ENCODE peak calls at places on chromosome 18, in four cellular contexts. R, S, O and X are unnamed samples.

GRCh38 chr18:8619041-8619440 is 9.8 kb downstream of the RAB12 start:
- DNase-seq in R (no peak), O (no peak), S (no peak), X (no peak)

GRCh38 chr18:68796936-68797690 is 767 bp upstream of the CCDC102B start:
- DNase-seq in R (no peak), S (no peak), O (no peak), X (peak; percentile 47)

GRCh38 chr18:8439091-8439490 is 170.1 kb upstream of the RAB12 start:
- DNase-seq in S (no peak), R (no peak), O (no peak), X (no peak)

GRCh38 chr18:63882333-63883141 is 5.0 kb upstream of the SERPINB2 start:
- DNase-seq in O (no peak), R (no peak), S (no peak), X (no peak)

GRCh38 chr18:36296591-36297418 is 708 bp upstream of the FHOD3 start:
- DNase-seq in S (peak; percentile 46), R (peak; percentile 89), O (peak; percentile 83), X (peak; percentile 74)

GRCh38 chr18:34493566-34494358 is 216.3 kb upstream of the DTNA start:
- DNase-seq in R (no peak), O (peak; percentile 62), S (no peak), X (peak; percentile 62)

GRCh38 chr18:70047931-70048603 is 100.4 kb upstream of the CD226 start:
- DNase-seq in O (no peak), R (no peak), S (no peak), X (no peak)

GRCh38 chr18:46696268-46696667 is 39.2 kb upstream of the LOXHD1 start:
- DNase-seq in R (no peak), O (no peak), S (no peak), X (no peak)

GRCh38 chr18:50097702-50098101 is 97.2 kb downstream of the MYO5B start:
- DNase-seq in O (peak; percentile 67), R (no peak), S (no peak), X (no peak)

GRCh38 chr18:12993439-12993838 is 2.3 kb downstream of the CEP192 start:
- DNase-seq in S (no peak), R (no peak), O (no peak), X (no peak)

GRCh38 chr18:21599585-21600525 is 649 bp downstream of the ESCO1 start:
- DNase-seq in S (peak; percentile 21), R (peak; percentile 88), O (peak; percentile 72), X (peak; percentile 79)

GRCh38 chr18:61569176-61569892 is 236.1 kb downstream of the CDH20 start:
- DNase-seq in R (no peak), O (no peak), S (no peak), X (peak; percentile 65)

GRCh38 chr18:9380101-9380500 is 45.5 kb downstream of the TWSG1 start:
- DNase-seq in S (no peak), O (no peak), R (no peak), X (no peak)

GRCh38 chr18:7596133-7596532 is 29.0 kb downstream of the PTPRM start:
- DNase-seq in O (no peak), R (no peak), S (no peak), X (no peak)

GRCh38 chr18:63166142-63166541 is 153.4 kb downstream of the BCL2 start:
- DNase-seq in O (no peak), R (no peak), S (no peak), X (no peak)

GRCh38 chr18:3852321-3852720 is 402.3 kb downstream of the TGIF1 start:
- DNase-seq in S (no peak), O (no peak), R (no peak), X (no peak)

GRCh38 chr18:34929336-34929780 is 111.9 kb upstream of the MAPRE2 start:
- DNase-seq in O (no peak), S (peak; percentile 33), R (no peak), X (no peak)

GRCh38 chr18:21742323-21742687 is 1.7 kb downstream of the MIB1 start:
- DNase-seq in O (no peak), R (no peak), S (no peak), X (no peak)

GRCh38 chr18:10304853-10305252 is 149.6 kb upstream of the APCDD1 start:
- DNase-seq in R (peak; percentile 86), S (no peak), O (no peak), X (peak; percentile 66)

GRCh38 chr18:44848931-44849330 is 168.2 kb downstream of the SETBP1 start:
- DNase-seq in S (no peak), R (no peak), O (no peak), X (peak; percentile 53)

GRCh38 chr18:41949206-41949920 is 5.7 kb upstream of the PIK3C3 start:
- DNase-seq in O (no peak), R (no peak), S (no peak), X (no peak)

GRCh38 chr18:57533399-57533884 is 53.1 kb downstream of the FECH start:
- DNase-seq in R (no peak), S (no peak), O (no peak), X (peak; percentile 45)

GRCh38 chr18:6414118-6414722 is 491 bp downstream of the L3MBTL4 start:
- DNase-seq in S (no peak), R (no peak), O (peak; percentile 73), X (peak; percentile 80)

GRCh38 chr18:70197844-70198243 is 7.6 kb downstream of the RTTN start:
- DNase-seq in O (no peak), R (no peak), S (no peak), X (no peak)

GRCh38 chr18:47594621-47595086 is 335.8 kb downstream of the SMAD2 start:
- DNase-seq in O (no peak), R (no peak), S (no peak), X (no peak)

GRCh38 chr18:22282311-22283235 is 113.2 kb downstream of the GATA6 start:
- DNase-seq in R (no peak), S (peak; percentile 72), O (no peak), X (no peak)

GRCh38 chr18:10519366-10519765 is 6.5 kb upstream of the NAPG start:
- DNase-seq in S (no peak), R (no peak), O (no peak), X (no peak)

GRCh38 chr18:78787751-78788150 is 191.9 kb upstream of the SALL3 start:
- DNase-seq in O (no peak), R (no peak), S (no peak), X (no peak)
- H3K9me3 ChIP-seq in O (no peaks in the 10 kb centered on the region), R (no peaks in the 10 kb centered on the region), S (no peaks in the 10 kb centered on the region), X (no peaks in the 10 kb centered on the region)

DNA sequence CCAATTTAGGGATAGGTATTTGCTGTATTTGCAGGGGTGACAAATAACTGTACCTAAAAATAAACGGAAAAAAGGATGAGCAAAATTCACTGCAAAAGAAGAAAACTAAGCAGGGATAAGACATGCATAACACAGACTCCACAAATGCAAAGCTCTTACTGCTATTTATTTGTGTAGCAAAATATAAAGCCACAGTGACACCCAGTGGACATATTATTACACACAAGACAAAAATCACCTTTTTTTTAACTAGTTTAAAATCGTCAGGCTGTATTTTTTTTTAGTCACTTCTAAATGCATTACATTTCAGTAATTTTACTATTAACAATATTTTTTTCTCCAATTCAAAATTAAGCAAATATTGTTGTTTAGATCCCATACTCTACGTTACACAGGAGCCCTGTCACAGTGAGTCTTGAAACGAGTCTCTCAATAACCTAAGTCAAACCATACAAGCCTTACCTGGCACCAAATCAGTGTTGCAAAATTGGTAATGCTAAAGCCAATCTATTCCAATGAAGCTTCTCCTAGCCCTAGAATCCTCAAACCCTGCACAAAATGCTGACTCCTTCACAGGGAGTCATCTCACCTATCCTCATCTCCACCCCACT is 23.7 kb downstream of the METTL4 start:
- DNase-seq in R (no peak), O (no peak), S (no peak), X (no peak)
- H3K27ac ChIP-seq in R (no peak overlapping the region), O (no peak overlapping the region), S (no peak overlapping the region), X (no peak overlapping the region)

GRCh38 chr18:48913201-48913600 is 37.6 kb downstream of the SMAD7 start:
- DNase-seq in R (no peak), S (no peak), O (peak; percentile 59), X (no peak)
- H3K4me1 ChIP-seq in R (peaks cover 15% of the 10 kb centered on the region), S (peaks cover 6% of the 10 kb centered on the region), O (peaks cover 8% of the 10 kb centered on the region), X (peaks cover 4% of the 10 kb centered on the region)

GRCh38 chr18:79917351-79918088 is 33.9 kb downstream of the SLC66A2 start:
- DNase-seq in R (peak; percentile 76), S (no peak), O (no peak), X (no peak)

GRCh38 chr18:79915161-79916127 is 36.0 kb downstream of the SLC66A2 start:
- DNase-seq in R (peak; percentile 80), O (no peak), S (no peak), X (peak; percentile 49)

GRCh38 chr18:79918089-79919011 is 33.1 kb downstream of the SLC66A2 start:
- DNase-seq in R (peak; percentile 65), O (peak; percentile 50), S (no peak), X (no peak)

GRCh38 chr18:79916128-79916494 is 35.3 kb downstream of the SLC66A2 start:
- DNase-seq in O (no peak), S (no peak), R (no peak), X (no peak)

GRCh38 chr18:79916546-79917350 is 34.7 kb downstream of the SLC66A2 start:
- DNase-seq in O (no peak), R (peak; percentile 54), S (no peak), X (no peak)
- H3K9me3 ChIP-seq in O (no peaks in the 10 kb centered on the region), R (no peaks in the 10 kb centered on the region), S (no peaks in the 10 kb centered on the region), X (no peaks in the 10 kb centered on the region)

GRCh38 chr18:54947115-54947514 is 12.1 kb downstream of the CCDC68 start:
- DNase-seq in O (no peak), R (no peak), S (no peak), X (no peak)
- H3K27ac ChIP-seq in O (no peak overlapping the region), R (no peak overlapping the region), S (peak overlapping the region; percentile 84), X (no peak overlapping the region)

DNA sequence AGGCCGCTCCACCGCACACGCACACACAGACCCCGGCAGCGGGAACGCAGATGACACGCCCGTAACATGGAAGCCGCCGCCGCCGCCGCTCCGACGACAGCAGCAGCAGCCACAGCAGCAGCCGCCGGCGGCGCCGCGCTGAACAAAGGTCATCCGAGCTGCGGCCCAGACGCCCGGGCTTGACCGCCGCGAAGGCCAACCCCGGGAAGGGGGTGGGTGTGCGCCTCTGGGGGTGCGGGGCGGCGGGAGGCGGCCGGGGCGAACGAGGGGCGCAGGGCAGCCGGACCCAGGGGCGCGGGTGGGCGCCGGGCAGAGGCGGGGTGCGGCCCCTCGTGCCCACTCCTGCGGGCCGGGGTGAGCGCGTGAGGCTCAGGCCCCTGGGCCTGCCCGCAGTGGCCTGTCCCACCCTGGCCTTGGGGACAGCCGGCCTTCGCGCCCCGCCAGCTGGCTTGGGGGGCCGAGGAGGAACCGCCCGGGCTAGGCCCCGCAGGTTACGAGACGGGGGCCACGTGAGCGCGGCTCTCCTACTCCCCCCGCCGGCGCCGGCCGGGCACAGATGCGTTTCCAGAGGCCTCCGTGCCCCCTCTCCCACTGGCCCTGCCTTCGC is 1.0 kb upstream of the ZNF532 start:
- DNase-seq in O (peak; percentile 74), S (no peak), R (no peak), X (peak; percentile 86)
- H3K4me1 ChIP-seq in O (peaks cover 77% of the 10 kb centered on the region), S (peaks cover 55% of the 10 kb centered on the region), R (peaks cover 86% of the 10 kb centered on the region), X (peaks cover 20% of the 10 kb centered on the region)

DNA sequence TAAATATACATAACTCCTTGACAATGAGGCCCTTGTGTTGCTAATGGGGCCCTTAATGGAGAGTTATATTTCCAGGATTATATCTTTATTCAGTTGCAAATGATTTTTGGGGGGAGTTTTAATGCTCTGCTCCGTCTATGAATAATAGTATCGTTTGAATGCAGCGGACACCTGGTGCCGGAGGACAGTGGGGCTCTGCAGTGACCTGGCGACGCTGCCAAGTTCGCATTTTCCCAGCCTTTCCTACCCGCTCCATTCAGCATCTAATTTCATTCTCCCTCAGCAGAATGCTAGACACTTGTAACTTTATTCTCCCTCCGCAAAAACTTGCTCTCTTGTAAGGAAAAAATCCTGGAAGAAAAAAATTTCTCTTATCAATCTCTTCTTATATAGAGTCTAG is 257.6 kb upstream of the SALL3 start:
- DNase-seq in O (no peak), S (no peak), R (no peak), X (no peak)
- H3K9me3 ChIP-seq in O (no peaks in the 10 kb centered on the region), S (no peaks in the 10 kb centered on the region), R (no peaks in the 10 kb centered on the region), X (no peaks in the 10 kb centered on the region)